ENCODE peak calls at places on chromosomes 4 and X, in four cellular contexts. R, V, J and T are unnamed samples.

GRCh38 chrX:1411331-1411730 is 19.4 kb upstream of the SLC25A6 start:
- DNase-seq in R (no peak), V (no peak), J (no peak), T (no peak)

GRCh38 chrX:68822641-68823410 is 6.0 kb upstream of the EFNB1 start:
- DNase-seq in R (peak; percentile 77), V (peak; percentile 47), J (no peak), T (no peak)

GRCh38 chr4:7361256-7361655 is 73.5 kb downstream of the PSAPL1 start:
- DNase-seq in R (no peak), V (no peak), J (peak; percentile 21), T (no peak)

GRCh38 chr4:72446353-72447055 is 122.5 kb downstream of the ADAMTS3 start:
- DNase-seq in R (peak; percentile 16), V (no peak), J (no peak), T (no peak)

GRCh38 chrX:47574096-47574553 is 8.1 kb upstream of the TIMP1 start:
- DNase-seq in R (no peak), V (no peak), J (no peak), T (no peak)

GRCh38 chrX:117987376-117987775 is 129.2 kb downstream of the KLHL13 start:
- DNase-seq in R (no peak), V (peak; percentile 70), J (no peak), T (no peak)

GRCh38 chrX:7996851-7997250 is 69.6 kb upstream of the PNPLA4 start:
- DNase-seq in R (no peak), V (no peak), J (no peak), T (no peak)

GRCh38 chrX:126137899-126138298 is 28.2 kb downstream of the DCAF12L2 start:
- DNase-seq in R (no peak), V (no peak), J (no peak), T (no peak)

GRCh38 chr4:150411527-150411926 is 170.4 kb upstream of the MAB21L2 start:
- DNase-seq in R (peak; percentile 29), V (no peak), J (no peak), T (no peak)

GRCh38 chr4:1072830-1073446 is 40.4 kb downstream of the RNF212 start:
- DNase-seq in R (peak; percentile 73), V (peak; percentile 53), J (peak; percentile 79), T (peak; percentile 64)

GRCh38 chr4:35818520-35818919 is 425.8 kb downstream of the ARAP2 start:
- DNase-seq in R (no peak), V (no peak), J (no peak), T (no peak)

GRCh38 chr4:16883816-16884215 is 14.6 kb downstream of the LDB2 start:
- DNase-seq in R (no peak), V (no peak), J (no peak), T (no peak)

GRCh38 chr4:108877821-108878220 is 115.0 kb upstream of the ETNPPL start:
- DNase-seq in R (no peak), V (no peak), J (no peak), T (no peak)

GRCh38 chrX:23062359-23062758 is 62.6 kb downstream of the DDX53 start:
- DNase-seq in R (no peak), V (no peak), J (no peak), T (no peak)

GRCh38 chr4:25552580-25553271 is 102.9 kb upstream of the SLC34A2 start:
- DNase-seq in R (no peak), V (no peak), J (peak; percentile 50), T (peak; percentile 62)

GRCh38 chr4:183412836-183413561 is 31.4 kb upstream of the CDKN2AIP start:
- DNase-seq in R (no peak), V (no peak), J (no peak), T (no peak)

GRCh38 chr4:77629885-77630284 is 24.3 kb downstream of the CXCL13 start:
- DNase-seq in R (no peak), V (no peak), J (no peak), T (no peak)

GRCh38 chrX:64850371-64851082 is 125.7 kb downstream of the ZC4H2 start:
- DNase-seq in R (no peak), V (no peak), J (no peak), T (no peak)

GRCh38 chr4:128770807-128771206 is 38.7 kb upstream of the JADE1 start:
- DNase-seq in R (no peak), V (no peak), J (no peak), T (no peak)

GRCh38 chr4:61275214-61275613 is 75.1 kb downstream of the ADGRL3 start:
- DNase-seq in R (no peak), V (no peak), J (no peak), T (no peak)

GRCh38 chrX:118347131-118347530 is 1.2 kb downstream of the WDR44 start:
- DNase-seq in R (peak; percentile 47), V (peak; percentile 69), J (no peak), T (no peak)

GRCh38 chr4:75637827-75638226 is 7.5 kb upstream of the CDKL2 start:
- DNase-seq in R (no peak), V (no peak), J (no peak), T (no peak)

GRCh38 chr4:18593297-18594002 is 571.9 kb upstream of the LCORL start:
- DNase-seq in R (peak; percentile 84), V (peak; percentile 74), J (peak; percentile 41), T (peak; percentile 58)

GRCh38 chr4:107747748-107748486 is 27.9 kb upstream of the PAPSS1 start:
- DNase-seq in R (no peak), V (no peak), J (no peak), T (peak; percentile 41)

GRCh38 chrX:108001218-108001814 is 19.1 kb upstream of the TEX13B start:
- DNase-seq in R (peak; percentile 67), V (peak; percentile 36), J (no peak), T (peak; percentile 66)

GRCh38 chr4:8746523-8747466 is 124.8 kb downstream of the HMX1 start:
- DNase-seq in R (no peak), V (no peak), J (no peak), T (no peak)

GRCh38 chr4:19615086-19615689 is 636.5 kb upstream of the SLIT2 start:
- DNase-seq in R (no peak), V (no peak), J (no peak), T (no peak)

GRCh38 chrX:139475432-139475831 is 55.1 kb upstream of the F9 start:
- DNase-seq in R (no peak), V (no peak), J (no peak), T (no peak)

GRCh38 chrX:71199252-71199651 is 23.8 kb upstream of the GJB1 start:
- DNase-seq in R (no peak), V (no peak), J (no peak), T (no peak)

GRCh38 chr4:47031011-47031678 is at the start of gene GABRB1:
- DNase-seq in R (peak; percentile 53), V (peak; percentile 61), J (peak; percentile 74), T (no peak)

GRCh38 chr4:89247951-89248350 is 59.6 kb downstream of the GPRIN3 start:
- DNase-seq in R (no peak), V (no peak), J (no peak), T (no peak)

GRCh38 chrX:24282381-24283121 is 31.3 kb downstream of the SUPT20HL2 start:
- DNase-seq in R (peak; percentile 61), V (peak; percentile 31), J (no peak), T (no peak)

GRCh38 chr4:156971623-156972369 is at the start of gene PDGFC:
- DNase-seq in R (peak; percentile 78), V (peak; percentile 65), J (peak; percentile 67), T (no peak)

GRCh38 chrX:9882669-9883446 is 84.3 kb upstream of the CLDN34 start:
- DNase-seq in R (peak; percentile 79), V (peak; percentile 87), J (no peak), T (no peak)

GRCh38 chrX:42755820-42756219 is 22.1 kb downstream of the PPP1R2C start:
- DNase-seq in R (peak; percentile 70), V (peak; percentile 42), J (no peak), T (no peak)

GRCh38 chr4:78512357-78512920 is 39.1 kb upstream of the ANXA3 start:
- DNase-seq in R (peak; percentile 31), V (peak; percentile 10), J (peak; percentile 70), T (peak; percentile 63)

GRCh38 chr4:1565598-1566295 is 118.4 kb downstream of the FAM53A start:
- DNase-seq in R (no peak), V (no peak), J (no peak), T (no peak)

GRCh38 chr4:3739577-3739976 is 26.6 kb upstream of the ADRA2C start:
- DNase-seq in R (no peak), V (no peak), J (no peak), T (no peak)
- TF ChIP-seq CTCF in R (no peak), V (no peak), J (no peak), T (no peak)

DNA sequence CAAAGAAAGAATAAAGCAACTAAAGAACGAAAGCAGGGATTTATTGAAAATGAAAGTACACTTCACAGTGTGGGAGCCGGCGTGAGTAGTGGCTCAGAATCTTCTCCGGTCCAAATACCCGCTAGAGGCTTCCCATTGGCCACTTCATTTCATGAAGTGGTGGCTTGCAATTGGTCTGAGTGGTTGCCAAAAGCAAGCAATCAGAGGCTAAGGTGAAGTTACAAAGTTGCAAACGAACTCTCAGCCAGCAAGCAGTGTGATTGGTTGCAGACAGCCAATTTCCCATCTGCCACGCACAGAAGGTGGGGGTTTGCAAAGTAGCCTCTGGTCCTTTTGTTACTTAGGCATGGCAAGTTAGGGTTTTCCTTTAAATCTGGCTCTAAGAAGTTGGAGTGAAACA is 6.7 kb upstream of the CLOCK start:
- DNase-seq in R (peak; percentile 65), V (no peak), J (no peak), T (no peak)
- H3K4me3 ChIP-seq in R (peak overlapping the region; percentile 8), V (no peak overlapping the region), J (no peak overlapping the region), T (no peak overlapping the region)

GRCh38 chrX:15146515-15146914 is 123.4 kb downstream of the ASB9 start:
- DNase-seq in R (peak; percentile 16), V (no peak), J (peak; percentile 47), T (no peak)
- TF ChIP-seq CTCF in R (peak; percentile 41), V (peak; percentile 42), J (no peak), T (peak; percentile 45)

GRCh38 chr4:105015750-105016149 is 130.9 kb upstream of the TET2 start:
- DNase-seq in R (no peak), V (no peak), J (no peak), T (no peak)
- H3K4me3 ChIP-seq in R (no peak overlapping the region), V (no peak overlapping the region), J (no peak overlapping the region), T (no peak overlapping the region)